ENCODE peak calls at places on chromosomes 6 and 20, in six cellular contexts. One of them, this sample, is unnamed.

GRCh38 chr6:130761286-130761685 is 65.9 kb upstream of the SMLR1 start:
- DNase-seq in mammary epithelial cell: no peak
- DNase-seq in GM23338: no peak
- DNase-seq in GM12878: no peak
- DNase-seq in HepG2: no peak
- DNase-seq in DND-41: no peak
- DNase-seq in this sample: no peak

GRCh38 chr6:82144852-82145332 is 102.7 kb downstream of the IBTK start:
- DNase-seq in DND-41: no peak
- DNase-seq in mammary epithelial cell: peak; percentile 94
- DNase-seq in HepG2: peak; percentile 56
- DNase-seq in GM23338: peak; percentile 17
- DNase-seq in GM12878: no peak
- DNase-seq in this sample: peak; percentile 78

GRCh38 chr20:21623074-21623780 is 82.2 kb upstream of the PAX1 start:
- DNase-seq in GM12878: no peak
- DNase-seq in GM23338: no peak
- DNase-seq in mammary epithelial cell: no peak
- DNase-seq in DND-41: no peak
- DNase-seq in HepG2: no peak
- DNase-seq in this sample: no peak

GRCh38 chr6:165987483-165988305 is 180.0 kb downstream of the TBXT start:
- DNase-seq in DND-41: peak; percentile 15
- DNase-seq in GM12878: no peak
- DNase-seq in GM23338: peak; percentile 81
- DNase-seq in mammary epithelial cell: peak; percentile 0
- DNase-seq in HepG2: no peak
- DNase-seq in this sample: peak; percentile 62

GRCh38 chr6:33988121-33989015 is 157.5 kb downstream of the GRM4 start:
- DNase-seq in DND-41: no peak
- DNase-seq in HepG2: peak; percentile 96
- DNase-seq in GM12878: no peak
- DNase-seq in GM23338: no peak
- DNase-seq in mammary epithelial cell: no peak
- DNase-seq in this sample: peak; percentile 85

GRCh38 chr6:165662671-165663282 is at the start of gene PDE10A:
- DNase-seq in GM23338: peak; percentile 63
- DNase-seq in mammary epithelial cell: peak; percentile 3
- DNase-seq in GM12878: no peak
- DNase-seq in HepG2: no peak
- DNase-seq in DND-41: no peak
- DNase-seq in this sample: peak; percentile 56

GRCh38 chr20:31406115-31406514 is at the start of gene DEFB121:
- DNase-seq in GM23338: no peak
- DNase-seq in mammary epithelial cell: no peak
- DNase-seq in HepG2: no peak
- DNase-seq in DND-41: no peak
- DNase-seq in GM12878: no peak
- DNase-seq in this sample: no peak

GRCh38 chr6:125546827-125547226 is 202.6 kb upstream of the HEY2 start:
- DNase-seq in mammary epithelial cell: no peak
- DNase-seq in DND-41: no peak
- DNase-seq in HepG2: peak; percentile 57
- DNase-seq in GM23338: peak; percentile 27
- DNase-seq in GM12878: no peak
- DNase-seq in this sample: no peak

GRCh38 chr20:16098890-16099639 is 474.2 kb downstream of the KIF16B start:
- DNase-seq in GM12878: no peak
- DNase-seq in HepG2: peak; percentile 78
- DNase-seq in DND-41: no peak
- DNase-seq in GM23338: no peak
- DNase-seq in mammary epithelial cell: peak; percentile 12
- DNase-seq in this sample: no peak

GRCh38 chr20:51446656-51447055 is 95.9 kb downstream of the NFATC2 start:
- DNase-seq in mammary epithelial cell: peak; percentile 75
- DNase-seq in DND-41: no peak
- DNase-seq in GM23338: no peak
- DNase-seq in HepG2: peak; percentile 82
- DNase-seq in GM12878: no peak
- DNase-seq in this sample: peak; percentile 67

GRCh38 chr6:90436403-90436802 is 139.8 kb upstream of the BACH2 start:
- DNase-seq in HepG2: no peak
- DNase-seq in DND-41: no peak
- DNase-seq in GM12878: no peak
- DNase-seq in mammary epithelial cell: peak; percentile 39
- DNase-seq in GM23338: no peak
- DNase-seq in this sample: no peak

GRCh38 chr6:14681699-14682487 is 564.0 kb upstream of the JARID2 start:
- DNase-seq in DND-41: no peak
- DNase-seq in GM12878: no peak
- DNase-seq in GM23338: no peak
- DNase-seq in HepG2: no peak
- DNase-seq in mammary epithelial cell: peak; percentile 24
- DNase-seq in this sample: no peak

GRCh38 chr6:160139420-160139851 is 17.8 kb downstream of the SLC22A1 start:
- DNase-seq in GM12878: no peak
- DNase-seq in DND-41: no peak
- DNase-seq in HepG2: no peak
- DNase-seq in mammary epithelial cell: peak; percentile 72
- DNase-seq in GM23338: no peak
- DNase-seq in this sample: peak; percentile 58

GRCh38 chr20:10007158-10007557 is 27.6 kb upstream of the ANKEF1 start:
- DNase-seq in GM12878: no peak
- DNase-seq in DND-41: no peak
- DNase-seq in GM23338: no peak
- DNase-seq in HepG2: no peak
- DNase-seq in mammary epithelial cell: no peak
- DNase-seq in this sample: no peak

GRCh38 chr6:151618717-151619116 is 124.9 kb downstream of the CCDC170 start:
- DNase-seq in mammary epithelial cell: no peak
- DNase-seq in HepG2: no peak
- DNase-seq in GM12878: no peak
- DNase-seq in DND-41: no peak
- DNase-seq in GM23338: no peak
- DNase-seq in this sample: no peak

GRCh38 chr20:57697540-57697939 is 12.3 kb downstream of the PMEPA1 start:
- DNase-seq in DND-41: no peak
- DNase-seq in GM23338: no peak
- DNase-seq in mammary epithelial cell: no peak
- DNase-seq in GM12878: no peak
- DNase-seq in HepG2: no peak
- DNase-seq in this sample: no peak
- H4K20me1 ChIP-seq in DND-41: peaks cover 8% of the 10 kb centered on the region
- H4K20me1 ChIP-seq in GM23338: peaks cover 81% of the 10 kb centered on the region
- H4K20me1 ChIP-seq in mammary epithelial cell: no peaks in the 10 kb centered on the region
- H4K20me1 ChIP-seq in GM12878: no peaks in the 10 kb centered on the region
- H4K20me1 ChIP-seq in HepG2: no peaks in the 10 kb centered on the region
- H4K20me1 ChIP-seq in this sample: peaks cover 63% of the 10 kb centered on the region

DNA sequence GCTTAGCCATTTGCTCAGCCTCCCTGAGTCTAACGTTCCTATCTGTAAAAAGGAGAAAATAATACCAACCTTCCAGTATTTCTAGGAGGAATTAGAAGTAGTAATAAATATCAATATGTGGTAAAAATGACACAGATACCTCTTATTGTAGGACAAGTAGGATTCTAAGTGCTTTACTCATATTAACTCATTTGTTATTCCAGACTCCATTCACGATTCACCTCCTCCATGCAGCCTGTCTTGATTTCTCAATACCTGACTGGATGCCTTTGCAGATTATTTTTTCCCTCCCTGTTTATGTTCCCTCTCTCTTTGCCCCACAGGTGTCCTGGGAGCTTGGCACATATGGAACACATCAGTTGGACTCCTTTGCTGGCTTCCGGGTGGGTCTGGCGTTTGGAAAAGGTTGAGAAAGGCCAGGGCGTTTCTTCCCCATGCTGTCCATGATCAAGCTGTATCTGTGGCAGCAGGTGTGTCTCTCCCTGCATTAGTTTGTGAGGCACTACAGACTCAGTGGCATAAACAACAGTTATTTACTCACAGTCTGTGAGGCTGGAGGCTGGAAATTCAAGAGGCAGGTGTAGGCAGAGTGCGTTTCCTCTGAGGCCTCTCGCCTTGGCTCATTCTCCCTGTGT is 10.7 kb upstream of the DUSP22 start:
- DNase-seq in GM12878: no peak
- DNase-seq in GM23338: no peak
- DNase-seq in HepG2: no peak
- DNase-seq in mammary epithelial cell: no peak
- DNase-seq in DND-41: no peak
- DNase-seq in this sample: no peak
- TF ChIP-seq EZH2 in GM12878: no peak
- TF ChIP-seq EZH2 in GM23338: no peak
- TF ChIP-seq EZH2 in HepG2: no peak
- TF ChIP-seq EZH2 in mammary epithelial cell: no peak
- TF ChIP-seq EZH2 in DND-41: no peak
- TF ChIP-seq EZH2 in this sample: no peak

GRCh38 chr20:47543006-47543431 is 41.3 kb downstream of the NCOA3 start:
- DNase-seq in DND-41: no peak
- DNase-seq in GM23338: no peak
- DNase-seq in GM12878: no peak
- DNase-seq in HepG2: no peak
- DNase-seq in mammary epithelial cell: no peak
- DNase-seq in this sample: no peak
- H3K4me1 ChIP-seq in DND-41: no peaks in the 10 kb centered on the region
- H3K4me1 ChIP-seq in GM23338: peaks cover 27% of the 10 kb centered on the region
- H3K4me1 ChIP-seq in GM12878: peaks cover 32% of the 10 kb centered on the region
- H3K4me1 ChIP-seq in HepG2: peaks cover 45% of the 10 kb centered on the region
- H3K4me1 ChIP-seq in mammary epithelial cell: peaks cover 9% of the 10 kb centered on the region
- H3K4me1 ChIP-seq in this sample: peaks cover 25% of the 10 kb centered on the region

DNA sequence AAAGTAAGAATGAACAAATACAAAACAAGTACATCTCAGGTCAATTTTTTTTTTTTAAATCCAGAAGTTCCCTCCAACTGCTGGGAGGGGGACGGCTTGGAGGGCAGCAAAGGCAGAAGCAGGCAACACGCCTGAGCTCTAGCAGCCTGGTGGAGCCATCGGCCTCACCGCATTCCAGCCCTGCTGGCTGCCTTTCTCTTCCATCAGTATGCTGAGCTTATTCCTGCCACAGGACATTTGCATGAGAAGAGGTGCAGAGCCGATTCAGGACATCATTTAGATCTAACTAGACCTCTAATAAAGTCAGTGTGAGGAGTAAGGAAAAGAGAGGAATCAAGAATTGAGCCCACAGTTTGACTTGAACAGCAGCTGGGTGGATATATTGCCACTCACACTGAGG is 318.8 kb downstream of the ZFAND3 start:
- DNase-seq in GM23338: peak; percentile 91
- DNase-seq in HepG2: no peak
- DNase-seq in GM12878: no peak
- DNase-seq in DND-41: no peak
- DNase-seq in mammary epithelial cell: no peak
- DNase-seq in this sample: no peak
- H4K20me1 ChIP-seq in GM23338: no peaks in the 10 kb centered on the region
- H4K20me1 ChIP-seq in HepG2: no peaks in the 10 kb centered on the region
- H4K20me1 ChIP-seq in GM12878: peaks cover 3% of the 10 kb centered on the region
- H4K20me1 ChIP-seq in DND-41: peaks cover 21% of the 10 kb centered on the region
- H4K20me1 ChIP-seq in mammary epithelial cell: no peaks in the 10 kb centered on the region
- H4K20me1 ChIP-seq in this sample: peaks cover 47% of the 10 kb centered on the region